ENCODE peak calls at places on chromosome 1, in four cellular contexts. I is upper lobe of right lung, Q is kidney epithelial cell, W is psoas muscle. U is an unnamed sample.
A peak's percentile ranks its signal among the peaks of the same experiment; 100 is the strongest.

GRCh38 chr1:205440476-205441317 is 15.1 kb downstream of the BLACAT1 start:
- DNase-seq in I (peak; percentile 81), Q (peak; percentile 90), W (no peak), U (no peak)

GRCh38 chr1:108068141-108068540 is 103.2 kb upstream of the VAV3 start:
- DNase-seq in I (no peak), Q (no peak), W (no peak), U (no peak)

GRCh38 chr1:14765773-14766172 is 167.3 kb downstream of the KAZN start:
- DNase-seq in I (no peak), Q (no peak), W (no peak), U (peak; percentile 44)

GRCh38 chr1:17958704-17959103 is 148.9 kb upstream of the IGSF21 start:
- DNase-seq in I (no peak), Q (no peak), W (no peak), U (no peak)

GRCh38 chr1:165444897-165445370 is at the start of gene RXRG:
- DNase-seq in I (peak; percentile 77), Q (no peak), W (peak; percentile 64), U (peak; percentile 54)

GRCh38 chr1:2840036-2840809 is 38.7 kb upstream of the TTC34 start:
- DNase-seq in I (no peak), Q (no peak), W (peak; percentile 11), U (no peak)

GRCh38 chr1:6475381-6476133 is 9.6 kb upstream of the TNFRSF25 start:
- DNase-seq in I (peak; percentile 86), Q (no peak), W (peak; percentile 64), U (peak; percentile 39)

GRCh38 chr1:54965624-54966340 is 14.6 kb upstream of the TMEM61 start:
- DNase-seq in I (no peak), Q (no peak), W (peak; percentile 62), U (peak; percentile 62)

GRCh38 chr1:2354511-2355407 is 36.6 kb downstream of the MORN1 start:
- DNase-seq in I (peak; percentile 37), Q (no peak), W (no peak), U (no peak)

GRCh38 chr1:246687002-246687401 is 37.2 kb upstream of the SCCPDH start:
- DNase-seq in I (no peak), Q (no peak), W (no peak), U (no peak)

GRCh38 chr1:246691622-246692495 is 32.4 kb upstream of the SCCPDH start:
- DNase-seq in I (no peak), Q (no peak), W (no peak), U (no peak)

GRCh38 chr1:246695136-246695535 is 29.1 kb upstream of the SCCPDH start:
- DNase-seq in I (no peak), Q (peak; percentile 19), W (no peak), U (no peak)

GRCh38 chr1:246689409-246689997 is 34.7 kb upstream of the SCCPDH start:
- DNase-seq in I (peak; percentile 82), Q (peak; percentile 29), W (peak; percentile 58), U (peak; percentile 63)

DNA sequence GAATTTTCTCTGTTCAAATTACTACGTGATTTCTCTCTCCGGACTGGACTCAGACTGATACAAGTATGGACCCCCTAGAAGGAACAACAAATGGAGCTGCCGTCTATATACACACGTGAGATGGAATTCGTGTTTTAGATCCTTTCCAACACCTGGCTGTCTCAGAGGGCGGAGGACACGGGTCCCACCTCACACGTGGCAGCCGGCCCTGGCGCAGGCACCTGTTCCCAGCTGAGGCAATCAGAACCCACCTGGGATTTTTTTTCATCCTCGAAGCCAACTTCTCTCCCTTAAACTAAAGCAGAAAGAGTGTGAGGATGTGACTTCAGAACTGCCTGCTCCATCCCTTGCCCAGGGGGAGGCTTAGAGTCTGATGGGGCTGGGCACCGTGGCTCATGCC is 34.1 kb upstream of the SCCPDH start:
- DNase-seq in I (no peak), Q (no peak), W (no peak), U (no peak)
- H3K4me3 ChIP-seq in I (no peak overlapping the region), Q (no peak overlapping the region), W (peak overlapping the region; percentile 66), U (no peak overlapping the region)

DNA sequence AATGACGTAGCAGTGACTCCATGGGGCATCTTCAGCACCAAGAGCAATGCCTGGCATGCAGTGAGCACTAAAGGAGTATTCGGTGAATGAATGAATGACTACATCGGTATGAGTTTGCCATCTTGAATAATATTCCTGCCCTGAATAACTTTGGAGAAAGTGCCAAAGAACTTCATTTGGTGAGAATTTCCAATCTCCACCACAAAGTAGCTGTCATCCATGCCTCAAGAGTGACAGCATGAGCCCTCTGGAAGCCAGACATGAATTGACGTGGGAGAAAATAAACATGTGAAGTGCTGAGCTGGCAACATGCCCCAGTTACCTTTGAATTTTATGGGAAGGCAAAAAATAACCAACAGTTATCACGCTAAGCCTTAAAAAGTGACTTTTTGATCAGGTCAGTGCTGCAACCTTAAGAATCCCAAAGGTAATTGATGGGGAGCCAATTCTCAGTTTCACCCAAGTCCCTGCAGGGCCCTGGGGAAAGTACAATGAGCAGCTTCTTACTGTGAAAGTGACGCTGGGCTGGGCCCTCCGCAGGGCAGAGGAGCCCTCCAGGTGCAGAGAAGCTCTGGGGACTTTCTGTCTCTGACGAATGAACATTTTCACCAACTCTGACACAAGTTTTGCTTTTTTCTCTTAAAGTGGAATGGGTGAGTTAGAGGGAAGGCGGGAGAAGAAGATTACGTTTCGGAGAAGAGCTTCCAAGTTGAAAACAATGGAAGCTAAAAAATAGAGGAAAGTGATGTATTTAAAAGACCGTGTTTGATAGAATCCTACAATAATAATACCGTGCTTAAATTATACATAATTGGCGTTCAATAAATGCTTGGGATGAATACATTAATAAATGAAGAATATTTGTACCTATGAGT is 21.9 kb upstream of the ATF3 start:
- DNase-seq in I (no peak), Q (no peak), W (no peak), U (no peak)
- H3K4me3 ChIP-seq in I (no peak overlapping the region), Q (no peak overlapping the region), W (no peak overlapping the region), U (no peak overlapping the region)

DNA sequence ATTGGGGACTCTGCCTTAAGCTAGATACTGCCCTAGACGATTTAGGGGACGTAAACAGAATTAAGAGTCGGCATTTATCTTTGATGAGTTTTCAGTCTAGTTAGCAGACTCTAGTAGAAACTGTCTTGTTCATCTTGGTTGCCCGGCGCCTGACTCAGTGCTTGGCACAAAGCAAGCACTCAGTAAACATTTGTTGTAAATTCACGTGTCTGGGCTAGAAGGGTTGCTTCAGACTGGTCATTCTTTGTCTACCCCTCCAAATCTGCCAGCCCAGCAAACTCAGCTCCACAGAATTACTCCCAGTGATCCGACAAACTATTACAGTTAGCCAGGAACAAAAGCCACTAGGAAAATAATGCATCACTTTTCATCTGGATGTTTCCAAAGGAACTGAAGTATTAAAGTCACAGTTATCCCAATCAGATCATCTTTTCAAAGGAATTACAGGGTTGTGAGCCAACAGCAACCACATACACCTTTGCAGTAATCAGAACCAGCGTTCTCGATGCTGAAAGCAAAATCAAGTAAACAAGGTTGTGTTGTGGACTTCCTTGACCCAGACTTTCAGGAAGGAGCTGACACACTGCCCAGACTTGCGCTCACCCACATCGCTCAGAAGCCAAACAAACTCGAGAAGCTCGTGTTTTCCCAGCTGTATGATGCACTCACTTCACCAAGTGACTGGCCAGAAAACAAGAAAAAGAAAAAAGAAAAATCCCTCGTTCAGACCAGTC is 66.5 kb upstream of the GADD45A start:
- DNase-seq in I (no peak), Q (peak; percentile 50), W (peak; percentile 63), U (peak; percentile 82)
- H3K4me3 ChIP-seq in I (no peak overlapping the region), Q (no peak overlapping the region), W (peak overlapping the region; percentile 20), U (peak overlapping the region; percentile 18)

DNA sequence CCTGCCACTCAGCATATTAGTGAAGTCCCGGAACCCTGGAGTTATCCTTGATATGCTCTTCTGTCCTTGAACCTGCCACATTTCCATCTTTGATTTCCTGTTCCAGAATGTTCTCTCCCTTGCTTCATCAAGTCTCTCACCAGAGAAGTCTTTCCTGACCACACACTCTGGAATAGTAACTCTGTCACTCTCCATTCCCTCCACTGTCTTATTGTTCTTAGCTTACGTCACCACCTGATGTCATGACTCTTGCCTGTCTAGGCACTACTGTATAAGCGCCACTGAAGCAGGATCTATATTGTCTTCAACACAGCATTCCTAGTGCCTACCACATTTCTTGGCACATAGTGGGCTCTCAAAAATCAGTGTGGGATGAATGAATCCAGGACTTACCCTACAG is 65.4 kb upstream of the SMYD2 start:
- DNase-seq in I (no peak), Q (no peak), W (no peak), U (no peak)
- H3K4me3 ChIP-seq in I (no peak overlapping the region), Q (no peak overlapping the region), W (no peak overlapping the region), U (no peak overlapping the region)

DNA sequence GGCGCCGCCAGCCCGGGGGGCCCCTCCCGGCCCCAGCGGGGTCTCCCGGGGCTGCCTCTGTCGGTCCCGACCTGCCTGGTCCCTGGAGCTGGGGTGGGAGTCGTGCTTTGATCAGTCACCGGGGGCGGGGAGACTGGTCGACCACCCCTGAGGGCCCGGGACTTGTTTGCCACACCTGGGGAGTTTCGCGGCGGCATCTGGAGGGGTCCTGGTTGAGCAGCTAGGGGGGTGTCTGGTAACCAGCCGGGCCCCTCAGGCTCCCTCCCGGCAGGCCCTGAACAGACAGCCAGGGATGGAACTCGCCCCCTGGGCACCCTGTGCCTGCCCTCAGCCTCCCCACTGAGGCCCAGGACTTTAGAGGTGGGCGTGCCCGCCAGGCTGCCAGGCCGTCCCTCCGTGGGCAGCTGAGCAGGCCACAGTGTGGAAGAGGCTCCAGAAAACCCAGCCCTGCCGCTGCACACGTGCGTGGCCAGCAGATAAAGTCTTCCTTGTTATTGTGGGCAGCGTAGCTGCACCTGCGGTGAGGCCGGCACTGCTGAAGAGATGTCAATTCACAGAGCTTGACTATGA is 13.3 kb upstream of the SAMD11 start:
- DNase-seq in I (peak; percentile 64), Q (no peak), W (peak; percentile 12), U (no peak)
- H3K4me3 ChIP-seq in I (no peak overlapping the region), Q (no peak overlapping the region), W (no peak overlapping the region), U (no peak overlapping the region)

GRCh38 chr1:114111731-114112661 is 41.7 kb downstream of the SYT6 start:
- DNase-seq in I (no peak), Q (no peak), W (no peak), U (no peak)
- H3K4me3 ChIP-seq in I (no peak overlapping the region), Q (no peak overlapping the region), W (no peak overlapping the region), U (no peak overlapping the region)

GRCh38 chr1:156502749-156503671 is 2.4 kb upstream of the MEF2D start:
- DNase-seq in I (peak; percentile 86), Q (peak; percentile 90), W (peak; percentile 78), U (peak; percentile 94)

GRCh38 chr1:156503672-156504055 is 3.1 kb upstream of the MEF2D start:
- DNase-seq in I (no peak), Q (no peak), W (no peak), U (no peak)

GRCh38 chr1:156500578-156500846 is at the start of gene MEF2D:
- DNase-seq in I (no peak), Q (no peak), W (no peak), U (no peak)

GRCh38 chr1:156500847-156501686 is 492 bp upstream of the MEF2D start:
- DNase-seq in I (peak; percentile 97), Q (peak; percentile 70), W (peak; percentile 95), U (peak; percentile 98)

GRCh38 chr1:156502396-156502748 is 1.8 kb upstream of the MEF2D start:
- DNase-seq in I (no peak), Q (no peak), W (no peak), U (no peak)
- H3K4me3 ChIP-seq in I (no peak overlapping the region), Q (no peak overlapping the region), W (peak overlapping the region; percentile 98), U (no peak overlapping the region)

GRCh38 chr1:112852934-112853333 is 103.1 kb downstream of the SLC16A1 start:
- DNase-seq in I (no peak), Q (no peak), W (no peak), U (no peak)

GRCh38 chr1:112855152-112855836 is 100.7 kb downstream of the SLC16A1 start:
- DNase-seq in I (no peak), Q (no peak), W (no peak), U (no peak)

GRCh38 chr1:112849967-112850641 is 105.9 kb downstream of the SLC16A1 start:
- DNase-seq in I (no peak), Q (no peak), W (no peak), U (peak; percentile 11)

GRCh38 chr1:112852276-112852675 is 103.7 kb downstream of the SLC16A1 start:
- DNase-seq in I (no peak), Q (no peak), W (no peak), U (no peak)

GRCh38 chr1:112849425-112849966 is 106.5 kb downstream of the SLC16A1 start:
- DNase-seq in I (no peak), Q (no peak), W (no peak), U (peak; percentile 61)
- H3K4me3 ChIP-seq in I (peak overlapping the region; percentile 32), Q (peak overlapping the region; percentile 53), W (peak overlapping the region; percentile 70), U (peak overlapping the region; percentile 53)